ENCODE peak calls at places on chromosome 21, in ten cellular contexts. S, K, C, B, D, P, L, Q, U and A are unnamed samples.

GRCh38 chr21:34775793-34776192 is 107.0 kb downstream of the CLIC6 start:
- DNase-seq in D (no peak), K (no peak), P (no peak), S (peak), U (no peak), L (no peak), C (no peak), B (no peak), Q (no peak), A (no peak)

GRCh38 chr21:26082549-26082948 is 88.0 kb downstream of the APP start:
- DNase-seq in U (no peak), Q (no peak), D (no peak), P (no peak), K (no peak), C (no peak), S (no peak), L (no peak), B (no peak), A (no peak)

GRCh38 chr21:43608225-43608624 is 51.1 kb downstream of the HSF2BP start:
- DNase-seq in S (peak), B (no peak), C (no peak), L (peak), Q (peak), P (no peak), K (no peak), U (no peak), D (peak), A (peak)

GRCh38 chr21:35288238-35288637 is 239.1 kb upstream of the RUNX1 start:
- DNase-seq in S (no peak), K (no peak), Q (no peak), C (no peak), B (no peak), D (no peak), P (no peak), L (no peak), U (no peak), A (no peak)

GRCh38 chr21:33971492-33972013 is 55.9 kb upstream of the ATP5PO start:
- DNase-seq in L (no peak), C (no peak), K (no peak), U (peak), S (peak), B (no peak), P (no peak), Q (peak), D (peak), A (no peak)

GRCh38 chr21:26461500-26461899 is 111.6 kb downstream of the CYYR1 start:
- DNase-seq in D (no peak), P (no peak), U (no peak), S (no peak), C (no peak), L (no peak), B (no peak), Q (no peak), K (no peak), A (no peak)

GRCh38 chr21:34372321-34372720 is 3.0 kb upstream of the SMIM11 start:
- DNase-seq in U (no peak), C (no peak), B (no peak), D (no peak), S (no peak), Q (no peak), P (no peak), L (no peak), K (no peak), A (no peak)

GRCh38 chr21:25911730-25912401 is 177.1 kb downstream of the GABPA start:
- DNase-seq in C (peak), D (no peak), U (no peak), K (no peak), P (no peak), L (no peak), Q (no peak), S (peak), B (no peak), A (no peak)

GRCh38 chr21:31222142-31222541 is 121.9 kb downstream of the TIAM1 start:
- DNase-seq in P (no peak), C (no peak), Q (peak), L (no peak), D (no peak), U (no peak), K (no peak), B (no peak), S (peak), A (peak)

GRCh38 chr21:43949499-43950208 is 62.5 kb upstream of the TRAPPC10 start:
- DNase-seq in C (no peak), L (no peak), D (no peak), P (no peak), U (no peak), B (peak), S (no peak), K (no peak), Q (no peak), A (no peak)

GRCh38 chr21:35236090-35236489 is 187.0 kb upstream of the RUNX1 start:
- DNase-seq in Q (no peak), P (peak), L (peak), C (no peak), U (no peak), K (no peak), B (no peak), S (no peak), D (no peak), A (no peak)

GRCh38 chr21:22885614-22886013 is 1887.4 kb downstream of the NCAM2 start:
- DNase-seq in P (no peak), L (no peak), B (no peak), U (no peak), Q (no peak), D (no peak), S (no peak), K (no peak), C (no peak), A (no peak)

GRCh38 chr21:25878334-25878733 is 143.6 kb downstream of the GABPA start:
- DNase-seq in K (no peak), Q (no peak), S (peak), D (peak), C (no peak), P (no peak), U (no peak), L (no peak), B (no peak), A (no peak)

GRCh38 chr21:30733026-30733425 is 14.0 kb downstream of the KRTAP21-2 start:
- DNase-seq in B (no peak), L (no peak), P (no peak), C (no peak), K (no peak), U (no peak), Q (no peak), S (no peak), D (no peak), A (no peak)

GRCh38 chr21:16070207-16070651 is 340.4 kb downstream of the USP25 start:
- DNase-seq in Q (peak), B (no peak), U (no peak), L (no peak), C (no peak), K (no peak), D (no peak), P (no peak), S (peak), A (no peak)

GRCh38 chr21:33871171-33871570 is 44.4 kb downstream of the ATP5PO start:
- DNase-seq in U (no peak), C (no peak), P (no peak), S (peak), D (no peak), Q (peak), K (no peak), L (no peak), B (no peak), A (no peak)

GRCh38 chr21:31117046-31117916 is 79.0 kb upstream of the KRTAP19-8 start:
- DNase-seq in B (no peak), K (no peak), L (peak), S (peak), P (no peak), C (no peak), D (peak), Q (peak), U (peak), A (peak)

DNA sequence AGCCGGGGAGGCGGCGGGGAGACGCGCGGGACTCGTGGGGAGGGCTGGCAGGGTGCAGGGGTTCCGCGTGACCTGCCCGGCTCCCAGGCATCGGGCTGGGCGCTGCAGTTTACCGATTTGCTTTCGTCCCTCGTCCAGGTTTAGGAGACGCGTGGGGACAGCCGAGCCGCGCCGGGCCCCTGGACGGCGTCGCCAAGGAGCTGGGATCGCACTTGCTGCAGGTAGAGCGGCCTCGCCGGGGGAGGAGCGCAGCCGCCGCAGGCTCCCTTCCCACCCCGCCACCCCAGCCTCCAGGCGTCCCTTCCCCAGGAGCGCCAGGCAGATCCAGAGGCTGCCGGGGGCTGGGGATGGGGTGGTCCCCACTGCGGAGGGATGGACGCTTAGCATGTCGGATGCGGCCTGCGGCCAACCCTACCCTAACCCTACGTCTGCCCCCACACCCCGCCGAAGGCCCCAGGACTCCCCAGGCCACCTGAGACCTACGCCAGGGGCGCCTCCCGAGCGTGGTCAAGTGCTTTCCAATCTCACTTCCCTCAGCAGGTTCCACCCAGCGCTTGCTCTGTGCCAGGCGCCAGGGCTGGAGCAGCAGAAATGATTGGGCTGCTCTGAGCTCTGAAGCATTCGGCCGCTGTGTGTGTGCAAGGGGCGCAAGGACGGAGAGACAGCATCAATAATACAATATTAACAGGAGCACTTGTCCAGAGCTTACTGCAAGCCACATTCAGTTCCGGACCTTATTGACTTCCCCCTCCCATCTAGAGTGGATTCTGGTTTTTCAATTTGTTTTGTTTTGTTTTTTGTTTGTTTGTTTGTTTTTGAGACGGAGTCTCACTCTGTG is 10.3 kb downstream of the SIM2 start:
- DNase-seq in K (no peak), B (no peak), Q (no peak), L (no peak), P (no peak), S (no peak), D (no peak), U (no peak), C (no peak), A (no peak)
- H3K4me3 ChIP-seq in K (no peak), B (no peak), Q (no peak), L (no peak), P (no peak), S (no peak), D (no peak), U (no peak), C (no peak), A (no peak)

GRCh38 chr21:28636988-28637691 is 355.5 kb downstream of the LTN1 start:
- DNase-seq in U (peak), Q (peak), K (no peak), L (no peak), D (peak), B (no peak), C (no peak), P (no peak), S (peak), A (peak)
- TF ChIP-seq CTCF in U (no peak), Q (no peak), K (no peak), L (no peak), D (no peak), B (no peak), C (no peak), P (no peak), S (no peak), A (no peak)

GRCh38 chr21:14438204-14438603 is 55.3 kb upstream of the HSPA13 start:
- DNase-seq in S (no peak), L (peak), U (no peak), K (no peak), B (no peak), C (no peak), P (no peak), Q (no peak), D (peak), A (no peak)
- H3K4me3 ChIP-seq in S (no peak), L (no peak), U (no peak), K (no peak), B (no peak), C (no peak), P (no peak), Q (no peak), D (no peak), A (no peak)

GRCh38 chr21:38833122-38833521 is 27.4 kb downstream of the ETS2 start:
- DNase-seq in Q (no peak), B (no peak), L (no peak), D (no peak), S (no peak), C (no peak), P (no peak), K (no peak), U (no peak), A (no peak)
- TF ChIP-seq CTCF in Q (no peak), B (no peak), L (no peak), D (no peak), S (no peak), C (no peak), P (no peak), K (no peak), U (no peak), A (peak)

DNA sequence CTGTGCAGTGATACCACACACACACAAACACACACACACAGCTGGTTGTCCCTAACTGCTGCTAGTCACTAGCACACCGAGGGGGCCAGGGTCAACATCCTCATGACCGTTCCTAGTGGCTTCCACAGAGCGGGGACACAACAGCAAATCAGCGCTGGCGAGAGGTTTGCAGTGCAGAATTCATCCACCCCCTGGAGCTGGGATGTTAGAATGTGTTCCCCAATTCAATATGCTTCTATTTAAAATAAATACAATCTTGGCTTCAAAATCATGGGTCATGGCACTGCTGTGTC is 16.2 kb upstream of the C2CD2 start:
- DNase-seq in S (no peak), L (no peak), Q (no peak), P (no peak), C (no peak), K (no peak), D (no peak), U (no peak), B (peak), A (no peak)
- H3K4me3 ChIP-seq in S (no peak), L (no peak), Q (no peak), P (no peak), C (no peak), K (no peak), D (no peak), U (no peak), B (no peak), A (no peak)

GRCh38 chr21:21232320-21232719 is 234.1 kb downstream of the NCAM2 start:
- DNase-seq in S (peak), U (peak), Q (peak), L (peak), B (no peak), P (no peak), D (peak), C (no peak), K (no peak), A (peak)
- TF ChIP-seq CTCF in S (peak), U (peak), Q (peak), L (peak), B (no peak), P (peak), D (peak), C (no peak), K (no peak), A (peak)

DNA sequence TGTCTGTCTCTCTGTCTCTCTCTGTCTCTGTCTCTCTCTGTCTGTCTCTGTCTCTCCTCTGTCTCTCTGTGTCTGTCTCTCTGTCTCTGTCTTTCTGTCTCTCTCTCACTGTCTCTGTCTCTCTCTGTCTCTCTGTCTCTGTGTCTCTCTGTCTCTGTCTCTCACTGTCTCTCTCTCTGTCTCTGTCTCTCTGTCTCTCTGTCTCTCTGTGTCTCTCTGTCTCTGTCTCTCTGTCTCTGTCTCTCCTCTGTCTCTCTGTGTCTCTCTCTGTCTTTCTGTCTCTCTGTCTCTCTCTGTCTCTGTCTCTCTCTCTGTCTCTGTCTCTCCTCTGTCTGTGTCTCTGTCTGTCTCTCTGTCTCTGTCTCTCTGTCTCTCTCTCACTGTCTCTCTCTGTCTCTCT is 873 bp upstream of the COL6A1 start:
- DNase-seq in U (no peak), Q (no peak), L (no peak), S (no peak), P (no peak), B (no peak), C (no peak), D (no peak), K (no peak), A (no peak)
- H3K4me3 ChIP-seq in U (peak), Q (peak), L (no peak), S (peak), P (no peak), B (no peak), C (no peak), D (peak), K (peak), A (peak)

DNA sequence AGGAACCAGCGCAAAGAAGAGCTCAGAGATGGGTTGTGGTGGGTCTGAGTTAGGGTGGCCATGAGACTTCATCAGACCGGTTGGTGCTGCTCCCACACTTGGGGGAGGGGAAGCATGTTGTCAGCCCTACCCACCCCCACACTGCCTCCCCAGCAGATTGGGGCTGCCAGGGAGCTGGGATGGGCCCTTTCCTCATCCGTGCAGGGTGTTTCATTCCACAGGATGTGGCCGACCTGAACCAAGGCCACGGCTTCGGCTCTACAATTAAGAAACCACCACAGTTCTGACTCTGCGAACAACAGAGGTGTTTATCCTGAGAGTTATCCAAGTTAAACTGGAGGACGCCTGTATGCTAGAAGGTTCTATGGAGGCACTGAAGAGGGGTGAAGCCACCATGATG is 171.2 kb downstream of the ETS2 start:
- DNase-seq in P (no peak), Q (no peak), U (no peak), S (no peak), D (no peak), L (no peak), C (no peak), K (no peak), B (no peak), A (no peak)
- TF ChIP-seq CTCF in P (no peak), Q (no peak), U (no peak), S (no peak), D (no peak), L (no peak), C (no peak), K (no peak), B (no peak), A (no peak)

GRCh38 chr21:41725421-41726021 is 41.3 kb downstream of the RIPK4 start:
- DNase-seq in S (no peak), B (peak), Q (peak), C (no peak), D (no peak), U (no peak), K (no peak), L (no peak), P (no peak), A (no peak)

GRCh38 chr21:41727784-41728763 is 38.8 kb downstream of the RIPK4 start:
- DNase-seq in U (no peak), B (no peak), Q (no peak), L (no peak), C (no peak), K (no peak), S (peak), P (no peak), D (no peak), A (no peak)

GRCh38 chr21:41726630-41726969 is 40.3 kb downstream of the RIPK4 start:
- DNase-seq in D (no peak), K (no peak), B (no peak), L (no peak), Q (no peak), U (no peak), S (no peak), P (no peak), C (no peak), A (no peak)

GRCh38 chr21:41726970-41727783 is 39.7 kb downstream of the RIPK4 start:
- DNase-seq in C (peak), U (no peak), Q (peak), K (no peak), B (peak), L (peak), P (no peak), S (peak), D (peak), A (peak)

GRCh38 chr21:41726058-41726558 is 40.7 kb downstream of the RIPK4 start:
- DNase-seq in U (no peak), D (no peak), C (no peak), K (no peak), Q (no peak), L (no peak), S (no peak), P (no peak), B (peak), A (no peak)
- H3K4me3 ChIP-seq in U (no peak), D (no peak), C (no peak), K (no peak), Q (no peak), L (no peak), S (no peak), P (no peak), B (peak), A (no peak)